ENCODE peak calls at places on chromosomes 13 and 19, in seven cellular contexts. One of them, this sample, is unnamed.

GRCh38 chr13:113258655-113259054 is 38.4 kb upstream of the LAMP1 start:
- DNase-seq in AG09309: no peak
- DNase-seq in psoas muscle: no peak
- DNase-seq in midbrain: no peak
- DNase-seq in putamen: no peak
- DNase-seq in astrocyte of the spinal cord: no peak
- DNase-seq in upper lobe of left lung: no peak
- DNase-seq in this sample: no peak

GRCh38 chr19:30625947-30626346 is 253.8 kb downstream of the ZNF536 start:
- DNase-seq in AG09309: no peak
- DNase-seq in psoas muscle: no peak
- DNase-seq in midbrain: no peak
- DNase-seq in putamen: no peak
- DNase-seq in astrocyte of the spinal cord: no peak
- DNase-seq in upper lobe of left lung: no peak
- DNase-seq in this sample: no peak

GRCh38 chr13:30766957-30767603 is 31.7 kb downstream of the ALOX5AP start:
- DNase-seq in AG09309: no peak
- DNase-seq in psoas muscle: no peak
- DNase-seq in midbrain: no peak
- DNase-seq in putamen: no peak
- DNase-seq in astrocyte of the spinal cord: no peak
- DNase-seq in upper lobe of left lung: no peak
- DNase-seq in this sample: no peak

GRCh38 chr19:11375143-11375948 is 880 bp downstream of the SWSAP1 start:
- DNase-seq in AG09309: no peak
- DNase-seq in psoas muscle: peak
- DNase-seq in midbrain: no peak
- DNase-seq in putamen: no peak
- DNase-seq in astrocyte of the spinal cord: no peak
- DNase-seq in upper lobe of left lung: peak
- DNase-seq in this sample: peak

GRCh38 chr13:41019027-41019487 is at the start of gene ELF1:
- DNase-seq in AG09309: no peak
- DNase-seq in psoas muscle: no peak
- DNase-seq in midbrain: no peak
- DNase-seq in putamen: no peak
- DNase-seq in astrocyte of the spinal cord: peak
- DNase-seq in upper lobe of left lung: no peak
- DNase-seq in this sample: peak

GRCh38 chr13:82654143-82654542 is 1228.1 kb downstream of the SLITRK1 start:
- DNase-seq in AG09309: no peak
- DNase-seq in psoas muscle: no peak
- DNase-seq in midbrain: no peak
- DNase-seq in putamen: no peak
- DNase-seq in astrocyte of the spinal cord: no peak
- DNase-seq in upper lobe of left lung: no peak
- DNase-seq in this sample: no peak

GRCh38 chr19:46495789-46496099 is at the start of gene PNMA8B:
- DNase-seq in AG09309: no peak
- DNase-seq in psoas muscle: peak
- DNase-seq in midbrain: peak
- DNase-seq in putamen: peak
- DNase-seq in astrocyte of the spinal cord: peak
- DNase-seq in upper lobe of left lung: peak
- DNase-seq in this sample: peak

GRCh38 chr13:31380728-31381127 is 181.0 kb downstream of the B3GLCT start:
- DNase-seq in AG09309: no peak
- DNase-seq in psoas muscle: no peak
- DNase-seq in midbrain: no peak
- DNase-seq in putamen: no peak
- DNase-seq in astrocyte of the spinal cord: no peak
- DNase-seq in upper lobe of left lung: no peak
- DNase-seq in this sample: no peak

GRCh38 chr13:75787249-75787940 is 151.3 kb downstream of the LMO7 start:
- DNase-seq in AG09309: no peak
- DNase-seq in psoas muscle: no peak
- DNase-seq in midbrain: no peak
- DNase-seq in putamen: peak
- DNase-seq in astrocyte of the spinal cord: peak
- DNase-seq in upper lobe of left lung: no peak
- DNase-seq in this sample: no peak

This sample was measured in pancreas.